ENCODE peak calls at places on chromosomes 7 and 10, in eight cellular contexts. One of them, this sample, is unnamed.
A peak's percentile ranks its signal among the peaks of the same experiment; 100 is the strongest.

GRCh38 chr7:68619476-68619875 is 978.8 kb upstream of the AUTS2 start:
- DNase-seq in bronchial epithelial cell: no peak
- DNase-seq in progenitor cell of endocrine pancreas: no peak
- DNase-seq in PC-9: no peak
- DNase-seq in lower lobe of right lung: no peak
- DNase-seq in GM13977: no peak
- DNase-seq in IMR-90: no peak
- DNase-seq in Panc1: no peak
- DNase-seq in this sample: no peak

GRCh38 chr7:128099204-128099671 is 68.0 kb upstream of the LRRC4 start:
- DNase-seq in Panc1: peak; percentile 56
- DNase-seq in IMR-90: peak; percentile 81
- DNase-seq in GM13977: no peak
- DNase-seq in PC-9: peak; percentile 28
- DNase-seq in bronchial epithelial cell: peak; percentile 64
- DNase-seq in progenitor cell of endocrine pancreas: no peak
- DNase-seq in lower lobe of right lung: no peak
- DNase-seq in this sample: peak; percentile 18

GRCh38 chr10:48658889-48659269 is 25.8 kb upstream of the WDFY4 start:
- DNase-seq in GM13977: no peak
- DNase-seq in PC-9: no peak
- DNase-seq in progenitor cell of endocrine pancreas: no peak
- DNase-seq in lower lobe of right lung: no peak
- DNase-seq in bronchial epithelial cell: no peak
- DNase-seq in IMR-90: no peak
- DNase-seq in Panc1: no peak
- DNase-seq in this sample: no peak

GRCh38 chr10:88194041-88194887 is 330.8 kb downstream of the PTEN start:
- DNase-seq in PC-9: peak; percentile 48
- DNase-seq in bronchial epithelial cell: peak; percentile 77
- DNase-seq in Panc1: no peak
- DNase-seq in progenitor cell of endocrine pancreas: no peak
- DNase-seq in IMR-90: peak; percentile 31
- DNase-seq in GM13977: no peak
- DNase-seq in lower lobe of right lung: no peak
- DNase-seq in this sample: peak; percentile 48

GRCh38 chr7:25662881-25663588 is 434.7 kb upstream of the NPVF start:
- DNase-seq in Panc1: no peak
- DNase-seq in IMR-90: no peak
- DNase-seq in lower lobe of right lung: no peak
- DNase-seq in bronchial epithelial cell: no peak
- DNase-seq in progenitor cell of endocrine pancreas: no peak
- DNase-seq in PC-9: no peak
- DNase-seq in GM13977: no peak
- DNase-seq in this sample: no peak

GRCh38 chr7:2843711-2844152 is 376 bp downstream of the GNA12 start:
- DNase-seq in lower lobe of right lung: peak; percentile 74
- DNase-seq in Panc1: no peak
- DNase-seq in progenitor cell of endocrine pancreas: peak; percentile 24
- DNase-seq in bronchial epithelial cell: no peak
- DNase-seq in GM13977: no peak
- DNase-seq in IMR-90: peak; percentile 34
- DNase-seq in PC-9: no peak
- DNase-seq in this sample: peak; percentile 62

GRCh38 chr10:8453587-8453986 is 399.1 kb downstream of the GATA3 start:
- DNase-seq in Panc1: no peak
- DNase-seq in progenitor cell of endocrine pancreas: no peak
- DNase-seq in GM13977: no peak
- DNase-seq in lower lobe of right lung: peak; percentile 55
- DNase-seq in bronchial epithelial cell: peak; percentile 56
- DNase-seq in PC-9: no peak
- DNase-seq in IMR-90: no peak
- DNase-seq in this sample: no peak

GRCh38 chr10:63765126-63765525 is 243.9 kb downstream of the REEP3 start:
- DNase-seq in bronchial epithelial cell: peak; percentile 94
- DNase-seq in progenitor cell of endocrine pancreas: no peak
- DNase-seq in lower lobe of right lung: no peak
- DNase-seq in GM13977: no peak
- DNase-seq in PC-9: no peak
- DNase-seq in Panc1: no peak
- DNase-seq in IMR-90: peak; percentile 4
- DNase-seq in this sample: no peak

GRCh38 chr7:68205826-68206225 is 1209.2 kb downstream of the TYW1 start:
- DNase-seq in lower lobe of right lung: no peak
- DNase-seq in bronchial epithelial cell: no peak
- DNase-seq in Panc1: no peak
- DNase-seq in PC-9: no peak
- DNase-seq in IMR-90: no peak
- DNase-seq in GM13977: no peak
- DNase-seq in progenitor cell of endocrine pancreas: no peak
- DNase-seq in this sample: no peak

GRCh38 chr10:119340893-119341235 is 133.5 kb downstream of the GRK5 start:
- DNase-seq in progenitor cell of endocrine pancreas: no peak
- DNase-seq in GM13977: no peak
- DNase-seq in PC-9: no peak
- DNase-seq in IMR-90: no peak
- DNase-seq in bronchial epithelial cell: no peak
- DNase-seq in lower lobe of right lung: no peak
- DNase-seq in Panc1: no peak
- DNase-seq in this sample: no peak

GRCh38 chr10:66943590-66943989 is 17.8 kb downstream of the LRRTM3 start:
- DNase-seq in Panc1: no peak
- DNase-seq in progenitor cell of endocrine pancreas: no peak
- DNase-seq in bronchial epithelial cell: no peak
- DNase-seq in GM13977: no peak
- DNase-seq in PC-9: no peak
- DNase-seq in lower lobe of right lung: no peak
- DNase-seq in IMR-90: no peak
- DNase-seq in this sample: no peak

GRCh38 chr10:70167246-70167645 is 3.1 kb downstream of the SAR1A start:
- DNase-seq in lower lobe of right lung: no peak
- DNase-seq in progenitor cell of endocrine pancreas: no peak
- DNase-seq in PC-9: no peak
- DNase-seq in IMR-90: no peak
- DNase-seq in bronchial epithelial cell: no peak
- DNase-seq in Panc1: no peak
- DNase-seq in GM13977: no peak
- DNase-seq in this sample: peak; percentile 36

GRCh38 chr7:75945297-75946168 is 30.6 kb downstream of the POR start:
- DNase-seq in Panc1: no peak
- DNase-seq in lower lobe of right lung: peak; percentile 68
- DNase-seq in bronchial epithelial cell: peak; percentile 88
- DNase-seq in IMR-90: peak; percentile 35
- DNase-seq in PC-9: peak; percentile 92
- DNase-seq in progenitor cell of endocrine pancreas: no peak
- DNase-seq in GM13977: no peak
- DNase-seq in this sample: no peak

GRCh38 chr7:74252893-74253292 is 1.3 kb downstream of the RFC2 start:
- DNase-seq in bronchial epithelial cell: no peak
- DNase-seq in Panc1: no peak
- DNase-seq in GM13977: no peak
- DNase-seq in IMR-90: no peak
- DNase-seq in progenitor cell of endocrine pancreas: no peak
- DNase-seq in lower lobe of right lung: no peak
- DNase-seq in PC-9: no peak
- DNase-seq in this sample: no peak

GRCh38 chr10:109698888-109699685 is 224.2 kb downstream of the XPNPEP1 start:
- DNase-seq in bronchial epithelial cell: no peak
- DNase-seq in PC-9: no peak
- DNase-seq in progenitor cell of endocrine pancreas: no peak
- DNase-seq in IMR-90: no peak
- DNase-seq in Panc1: no peak
- DNase-seq in GM13977: no peak
- DNase-seq in lower lobe of right lung: no peak
- DNase-seq in this sample: no peak

GRCh38 chr7:76000566-76000965 is 6.2 kb upstream of the TMEM120A start:
- DNase-seq in bronchial epithelial cell: no peak
- DNase-seq in lower lobe of right lung: peak; percentile 38
- DNase-seq in GM13977: no peak
- DNase-seq in Panc1: no peak
- DNase-seq in PC-9: no peak
- DNase-seq in IMR-90: no peak
- DNase-seq in progenitor cell of endocrine pancreas: no peak
- DNase-seq in this sample: no peak

GRCh38 chr10:97764519-97764931 is 7.3 kb downstream of the SFRP5 start:
- DNase-seq in IMR-90: no peak
- DNase-seq in PC-9: no peak
- DNase-seq in lower lobe of right lung: peak; percentile 24
- DNase-seq in GM13977: no peak
- DNase-seq in Panc1: no peak
- DNase-seq in bronchial epithelial cell: no peak
- DNase-seq in progenitor cell of endocrine pancreas: no peak
- DNase-seq in this sample: no peak

DNA sequence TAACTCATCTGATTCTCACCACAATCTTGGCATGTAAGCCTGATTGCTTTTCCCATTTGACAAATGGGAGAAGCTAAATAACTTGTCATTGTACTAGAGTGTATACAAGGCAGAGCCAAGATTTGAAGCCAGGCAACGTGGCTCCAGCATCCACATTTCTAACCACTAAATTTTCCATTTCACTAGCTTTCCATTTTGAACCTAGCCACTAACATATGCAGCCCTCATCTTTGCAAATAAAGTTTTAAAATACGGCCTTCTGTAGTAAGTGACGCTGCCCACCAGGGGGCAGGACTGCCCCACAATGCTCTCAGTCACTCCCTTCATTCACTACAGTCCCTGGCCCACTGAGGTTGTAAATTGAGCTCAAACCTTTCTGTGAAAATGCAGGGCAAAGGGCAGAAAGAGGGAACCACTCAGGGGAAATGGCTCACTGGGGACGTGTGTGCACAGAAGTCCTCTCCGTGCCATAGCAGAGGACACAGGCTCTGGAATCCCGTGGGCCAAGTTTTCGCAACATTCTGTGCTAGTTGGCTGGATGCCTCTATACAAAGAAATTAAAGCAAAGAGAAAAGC is 315.7 kb downstream of the TNS3 start:
- DNase-seq in Panc1: peak; percentile 61
- DNase-seq in IMR-90: peak; percentile 68
- DNase-seq in bronchial epithelial cell: peak; percentile 58
- DNase-seq in progenitor cell of endocrine pancreas: peak; percentile 52
- DNase-seq in GM13977: peak; percentile 65
- DNase-seq in lower lobe of right lung: peak; percentile 48
- DNase-seq in PC-9: peak; percentile 49
- DNase-seq in this sample: peak; percentile 56
- TF ChIP-seq CTCF in Panc1: peak; percentile 98
- TF ChIP-seq CTCF in IMR-90: peak; percentile 91
- TF ChIP-seq CTCF in bronchial epithelial cell: peak; percentile 87
- TF ChIP-seq CTCF in progenitor cell of endocrine pancreas: peak; percentile 97
- TF ChIP-seq CTCF in GM13977: peak; percentile 90
- TF ChIP-seq CTCF in lower lobe of right lung: peak; percentile 91
- TF ChIP-seq CTCF in PC-9: peak; percentile 100
- TF ChIP-seq CTCF in this sample: peak; percentile 84

GRCh38 chr10:96292971-96293909 is 11.0 kb upstream of the DNTT start:
- DNase-seq in lower lobe of right lung: no peak
- DNase-seq in GM13977: peak; percentile 26
- DNase-seq in Panc1: peak; percentile 22
- DNase-seq in PC-9: no peak
- DNase-seq in IMR-90: peak; percentile 46
- DNase-seq in bronchial epithelial cell: peak; percentile 59
- DNase-seq in progenitor cell of endocrine pancreas: no peak
- DNase-seq in this sample: no peak
- TF ChIP-seq CTCF in lower lobe of right lung: peak; percentile 66
- TF ChIP-seq CTCF in GM13977: peak; percentile 59
- TF ChIP-seq CTCF in Panc1: peak; percentile 72
- TF ChIP-seq CTCF in PC-9: peak; percentile 55
- TF ChIP-seq CTCF in IMR-90: peak; percentile 53
- TF ChIP-seq CTCF in bronchial epithelial cell: peak; percentile 50
- TF ChIP-seq CTCF in progenitor cell of endocrine pancreas: peak; percentile 68
- TF ChIP-seq CTCF in this sample: peak; percentile 48

GRCh38 chr10:50554995-50555568 is 68.7 kb downstream of the SGMS1 start:
- DNase-seq in Panc1: no peak
- DNase-seq in GM13977: no peak
- DNase-seq in bronchial epithelial cell: no peak
- DNase-seq in progenitor cell of endocrine pancreas: no peak
- DNase-seq in lower lobe of right lung: no peak
- DNase-seq in PC-9: no peak
- DNase-seq in IMR-90: peak; percentile 67
- DNase-seq in this sample: no peak

GRCh38 chr10:50552308-50552707 is 71.4 kb downstream of the SGMS1 start:
- DNase-seq in Panc1: no peak
- DNase-seq in IMR-90: peak; percentile 96
- DNase-seq in PC-9: no peak
- DNase-seq in lower lobe of right lung: no peak
- DNase-seq in progenitor cell of endocrine pancreas: no peak
- DNase-seq in GM13977: no peak
- DNase-seq in bronchial epithelial cell: no peak
- DNase-seq in this sample: no peak

GRCh38 chr10:50554381-50554994 is 69.3 kb downstream of the SGMS1 start:
- DNase-seq in IMR-90: no peak
- DNase-seq in bronchial epithelial cell: no peak
- DNase-seq in Panc1: no peak
- DNase-seq in lower lobe of right lung: no peak
- DNase-seq in progenitor cell of endocrine pancreas: no peak
- DNase-seq in GM13977: no peak
- DNase-seq in PC-9: no peak
- DNase-seq in this sample: no peak

GRCh38 chr10:50551894-50552293 is 71.9 kb downstream of the SGMS1 start:
- DNase-seq in Panc1: no peak
- DNase-seq in GM13977: no peak
- DNase-seq in IMR-90: no peak
- DNase-seq in PC-9: no peak
- DNase-seq in progenitor cell of endocrine pancreas: no peak
- DNase-seq in bronchial epithelial cell: no peak
- DNase-seq in lower lobe of right lung: no peak
- DNase-seq in this sample: no peak

DNA sequence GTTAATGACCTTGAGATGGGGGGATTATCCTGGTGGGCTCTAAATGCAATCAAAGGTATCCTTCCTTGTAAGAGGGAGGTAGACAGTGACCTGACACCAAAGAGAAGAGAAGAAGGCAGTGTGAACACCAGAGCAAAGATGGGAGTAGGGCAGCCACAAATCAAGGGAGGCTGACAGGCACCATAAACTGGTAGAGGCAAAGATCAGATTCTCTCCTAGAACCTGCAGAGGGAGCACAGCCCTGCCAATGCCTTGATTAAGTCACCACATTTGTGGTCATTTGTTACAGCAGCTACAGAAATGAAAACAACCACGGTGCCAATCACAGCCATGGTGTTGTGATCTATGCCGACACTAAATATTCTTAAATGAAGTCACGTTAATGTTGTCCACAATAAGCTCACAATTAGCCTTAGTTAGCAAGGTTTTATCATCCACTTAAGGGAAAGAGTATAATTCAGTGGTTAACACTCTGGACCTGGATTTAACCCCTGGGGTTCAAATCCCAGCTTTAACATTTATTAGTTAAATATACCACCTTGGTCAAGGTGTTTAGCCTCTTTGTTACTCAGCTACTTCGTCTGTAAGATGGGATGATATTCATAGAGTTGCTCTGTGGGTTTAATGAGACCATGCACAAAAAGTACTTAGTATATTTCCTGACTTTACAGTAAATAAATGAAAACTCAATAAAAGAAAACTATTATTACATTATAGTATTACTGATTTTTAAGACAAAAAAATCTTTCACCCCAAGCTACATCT is 70.8 kb downstream of the SGMS1 start:
- DNase-seq in Panc1: no peak
- DNase-seq in progenitor cell of endocrine pancreas: no peak
- DNase-seq in IMR-90: peak; percentile 36
- DNase-seq in lower lobe of right lung: no peak
- DNase-seq in GM13977: no peak
- DNase-seq in PC-9: no peak
- DNase-seq in bronchial epithelial cell: peak; percentile 27
- DNase-seq in this sample: peak; percentile 56
- TF ChIP-seq CTCF in Panc1: peak; percentile 62
- TF ChIP-seq CTCF in progenitor cell of endocrine pancreas: no peak
- TF ChIP-seq CTCF in IMR-90: peak; percentile 39
- TF ChIP-seq CTCF in lower lobe of right lung: peak; percentile 37
- TF ChIP-seq CTCF in GM13977: peak; percentile 31
- TF ChIP-seq CTCF in PC-9: no peak
- TF ChIP-seq CTCF in bronchial epithelial cell: peak; percentile 52
- TF ChIP-seq CTCF in this sample: peak; percentile 23

GRCh38 chr7:1811850-1812692 is 142.0 kb downstream of the ELFN1 start:
- DNase-seq in GM13977: peak; percentile 80
- DNase-seq in Panc1: no peak
- DNase-seq in progenitor cell of endocrine pancreas: no peak
- DNase-seq in PC-9: peak; percentile 19
- DNase-seq in bronchial epithelial cell: peak; percentile 36
- DNase-seq in lower lobe of right lung: no peak
- DNase-seq in IMR-90: no peak
- DNase-seq in this sample: no peak
- TF ChIP-seq CTCF in GM13977: peak; percentile 42
- TF ChIP-seq CTCF in Panc1: no peak
- TF ChIP-seq CTCF in progenitor cell of endocrine pancreas: peak; percentile 58
- TF ChIP-seq CTCF in PC-9: peak; percentile 37
- TF ChIP-seq CTCF in bronchial epithelial cell: peak; percentile 62
- TF ChIP-seq CTCF in lower lobe of right lung: peak; percentile 43
- TF ChIP-seq CTCF in IMR-90: peak; percentile 21
- TF ChIP-seq CTCF in this sample: peak; percentile 39

This sample was measured in activated CD8-positive, alpha-beta T cell treated with anti-CD3 and anti-CD28 coated beads for 36 hours.